ENCODE peak calls at places on chromosomes 13 and 19, in eight cellular contexts. Y is nucleus accumbens; Z is AG09309; M is CD4-positive, alpha-beta memory T cell; E is astrocyte of the spinal cord; P is T-helper 2 cell; X is ELR; L is EL. N is an unnamed sample.

GRCh38 chr19:38898788-38899446 is 501 bp downstream of the SIRT2 start:
- DNase-seq in M (no peak), P (no peak), Z (no peak), E (peak), X (peak), Y (no peak), L (peak), N (peak)

GRCh38 chr19:41031926-41032325 is 40.8 kb downstream of the CYP2B6 start:
- DNase-seq in Z (no peak), E (no peak), L (no peak), P (no peak), Y (no peak), M (no peak), X (no peak), N (peak)

GRCh38 chr19:7783991-7784421 is 21.0 kb downstream of the CLEC4M start:
- DNase-seq in Y (no peak), P (no peak), E (peak), L (peak), M (no peak), Z (no peak), X (peak), N (peak)

GRCh38 chr13:20989883-20990282 is 71.5 kb downstream of the LATS2 start:
- DNase-seq in Y (no peak), X (no peak), Z (no peak), P (no peak), L (no peak), E (no peak), M (no peak), N (no peak)

GRCh38 chr19:53989600-53990533 is 1.6 kb upstream of the CACNG6 start:
- DNase-seq in P (no peak), Y (no peak), L (no peak), Z (no peak), E (no peak), X (no peak), M (no peak), N (no peak)

GRCh38 chr13:30618938-30619289 is 1.2 kb downstream of the USPL1 start:
- DNase-seq in Z (no peak), M (no peak), X (no peak), L (no peak), E (peak), P (no peak), Y (no peak), N (no peak)

GRCh38 chr19:35222373-35223005 is 6.0 kb downstream of the FAM187B start:
- DNase-seq in E (no peak), Y (no peak), X (no peak), Z (no peak), P (no peak), L (no peak), M (no peak), N (no peak)

GRCh38 chr19:51694318-51695085 is 1.4 kb downstream of the SPACA6 start:
- DNase-seq in E (no peak), L (no peak), Z (no peak), M (no peak), P (no peak), Y (no peak), X (no peak), N (no peak)

GRCh38 chr19:44723299-44723951 is 24.5 kb downstream of the CEACAM16 start:
- DNase-seq in X (no peak), Z (no peak), E (no peak), Y (no peak), L (no peak), M (no peak), P (no peak), N (no peak)

GRCh38 chr13:91544723-91545122 is 146.3 kb downstream of the GPC5 start:
- DNase-seq in M (no peak), Y (no peak), E (no peak), X (no peak), Z (no peak), P (no peak), L (no peak), N (no peak)

N was measured in GM23248.